ENCODE peak calls at places on chromosomes 5 and 9, in seven cellular contexts. J is astrocyte, Y is iPS DF 6.9, S is lung, K is uterus, X is aorta, Z is hepatocyte. U is an unnamed sample.

GRCh38 chr5:134226441-134227192 is 744 bp upstream of the PPP2CA start:
- DNase-seq in X (no peak), K (peak; percentile 37), Z (no peak), S (no peak), Y (no peak), J (no peak), U (no peak)

GRCh38 chr9:14670718-14671117 is 22.5 kb downstream of the ZDHHC21 start:
- DNase-seq in S (no peak), K (no peak), X (no peak), Y (no peak), J (peak; percentile 48), Z (no peak), U (no peak)

GRCh38 chr5:87541033-87541432 is 128.3 kb upstream of the CCNH start:
- DNase-seq in K (peak; percentile 75), Z (peak; percentile 46), J (peak; percentile 87), S (peak; percentile 60), X (peak; percentile 56), Y (peak; percentile 11), U (peak; percentile 47)

GRCh38 chr9:112097712-112098688 is 77.1 kb downstream of the SUSD1 start:
- DNase-seq in X (peak; percentile 63), K (peak; percentile 36), Y (peak; percentile 88), J (peak; percentile 41), Z (peak; percentile 85), S (peak; percentile 64), U (peak; percentile 68)

GRCh38 chr9:5949103-5949699 is 58.5 kb downstream of the MLANA start:
- DNase-seq in S (no peak), Z (peak; percentile 4), K (no peak), Y (no peak), X (no peak), J (peak; percentile 7), U (no peak)

GRCh38 chr5:1666812-1667588 is 132.6 kb downstream of the MRPL36 start:
- DNase-seq in Y (no peak), X (no peak), S (peak; percentile 31), Z (peak; percentile 82), J (no peak), K (no peak), U (peak; percentile 57)

GRCh38 chr5:108642170-108642906 is 105.4 kb upstream of the FER start:
- DNase-seq in J (peak; percentile 39), X (peak; percentile 57), K (peak; percentile 18), Y (peak; percentile 71), Z (peak; percentile 81), S (peak; percentile 51), U (no peak)

GRCh38 chr5:3994635-3995034 is 399.0 kb downstream of the IRX1 start:
- DNase-seq in J (peak; percentile 46), K (no peak), Z (no peak), S (no peak), Y (no peak), X (no peak), U (no peak)

GRCh38 chr9:131669234-131670172 is 70.4 kb downstream of the RAPGEF1 start:
- DNase-seq in K (no peak), S (no peak), Z (no peak), X (no peak), J (no peak), Y (no peak), U (no peak)

GRCh38 chr5:172178301-172179031 is 9.6 kb downstream of the STK10 start:
- DNase-seq in Z (no peak), J (no peak), X (no peak), S (no peak), K (no peak), Y (no peak), U (no peak)

GRCh38 chr5:59661939-59662615 is 231.4 kb downstream of the PDE4D start:
- DNase-seq in Y (no peak), K (no peak), S (no peak), X (no peak), J (peak; percentile 70), Z (no peak), U (no peak)

GRCh38 chr5:82885657-82886389 is 191.4 kb downstream of the TMEM167A start:
- DNase-seq in Z (peak; percentile 7), S (no peak), Y (no peak), K (no peak), J (peak; percentile 70), X (no peak), U (no peak)

GRCh38 chr5:76684012-76684731 is 31.8 kb upstream of the F2R start:
- DNase-seq in S (no peak), X (no peak), Z (no peak), J (no peak), K (no peak), Y (no peak), U (no peak)

GRCh38 chr9:35274988-35275387 is 113.2 kb downstream of the UNC13B start:
- DNase-seq in J (no peak), S (no peak), X (no peak), K (no peak), Y (no peak), Z (no peak), U (no peak)

GRCh38 chr5:180142824-180143610 is 66.0 kb downstream of the RASGEF1C start:
- DNase-seq in Z (peak; percentile 2), X (no peak), Y (no peak), K (no peak), S (no peak), J (no peak), U (no peak)

GRCh38 chr5:53386341-53386740 is 94.1 kb upstream of the FST start:
- DNase-seq in Z (no peak), S (no peak), X (no peak), J (no peak), K (no peak), Y (no peak), U (no peak)

GRCh38 chr5:219492-219891 is 1.4 kb downstream of the SDHA start:
- DNase-seq in S (no peak), K (no peak), X (no peak), Z (no peak), J (peak; percentile 48), Y (no peak), U (no peak)

GRCh38 chr9:74783408-74783807 is 104.3 kb downstream of the TRPM6 start:
- DNase-seq in X (no peak), Z (no peak), J (peak; percentile 61), S (no peak), Y (no peak), K (no peak), U (no peak)

GRCh38 chr5:270340-270739 is 1.1 kb upstream of the PDCD6 start:
- DNase-seq in J (no peak), K (no peak), Y (no peak), Z (no peak), S (no peak), X (no peak), U (no peak)

GRCh38 chr5:149170292-149170691 is 29.0 kb downstream of the ABLIM3 start:
- DNase-seq in Y (no peak), Z (no peak), J (peak; percentile 67), X (no peak), K (no peak), S (no peak), U (no peak)

GRCh38 chr9:18163146-18163545 is 310.8 kb upstream of the ADAMTSL1 start:
- DNase-seq in Y (no peak), J (no peak), S (no peak), K (no peak), X (no peak), Z (no peak), U (no peak)

DNA sequence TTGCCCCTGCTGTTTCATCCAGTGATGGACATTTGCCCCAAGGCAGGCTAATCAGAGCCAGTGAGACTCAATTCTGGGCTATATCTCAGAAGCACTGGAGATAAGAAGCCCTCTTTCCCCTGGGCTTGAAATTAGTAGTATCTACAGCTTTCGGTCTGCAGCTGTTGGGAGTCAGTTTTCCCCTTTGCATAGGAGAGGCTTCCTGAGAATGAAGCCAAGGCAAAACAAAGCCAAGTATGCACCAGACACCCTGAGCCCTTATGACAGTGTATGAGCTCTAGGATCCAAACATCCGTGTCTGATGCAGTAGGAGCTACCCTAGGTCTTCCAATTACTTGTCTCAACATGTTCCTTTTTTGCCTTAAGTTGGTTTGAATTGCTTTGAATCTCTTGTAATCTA is 79.2 kb upstream of the PANK3 start:
- DNase-seq in J (no peak), Z (no peak), K (no peak), X (no peak), Y (no peak), S (no peak), U (no peak)
- H3K27ac ChIP-seq in J (no peak overlapping the region), Z (peak overlapping the region; percentile 41), K (no peak overlapping the region), X (no peak overlapping the region), Y (no peak overlapping the region), S (no peak overlapping the region), U (no peak overlapping the region)

GRCh38 chr5:135700731-135701130 is 121.9 kb upstream of the CXCL14 start:
- DNase-seq in S (no peak), Z (no peak), J (no peak), X (no peak), K (no peak), Y (no peak), U (no peak)
- H3K27me3 ChIP-seq in S (no peaks in the 10 kb centered on the region), Z (no peaks in the 10 kb centered on the region), J (no peaks in the 10 kb centered on the region), X (no peaks in the 10 kb centered on the region), K (no peaks in the 10 kb centered on the region), Y (no peaks in the 10 kb centered on the region), U (no peaks in the 10 kb centered on the region)

GRCh38 chr5:55841976-55842375 is 9.2 kb upstream of the IL31RA start:
- DNase-seq in J (no peak), Y (no peak), K (no peak), S (no peak), X (no peak), Z (no peak), U (no peak)
- H3K4me1 ChIP-seq in J (no peaks in the 10 kb centered on the region), Y (no peaks in the 10 kb centered on the region), K (no peaks in the 10 kb centered on the region), S (no peaks in the 10 kb centered on the region), X (no peaks in the 10 kb centered on the region), Z (no peaks in the 10 kb centered on the region), U (no peaks in the 10 kb centered on the region)

GRCh38 chr5:14834584-14835540 is 36.7 kb downstream of the ANKH start:
- DNase-seq in S (no peak), Y (no peak), J (peak; percentile 37), X (no peak), K (no peak), Z (no peak), U (no peak)

GRCh38 chr5:14838396-14839319 is 32.9 kb downstream of the ANKH start:
- DNase-seq in S (no peak), K (no peak), J (no peak), X (no peak), Z (no peak), Y (no peak), U (no peak)

GRCh38 chr5:14831006-14831338 is 40.6 kb downstream of the ANKH start:
- DNase-seq in J (no peak), S (no peak), K (no peak), Y (no peak), Z (no peak), X (no peak), U (no peak)

GRCh38 chr5:14830210-14831005 is 41.2 kb downstream of the ANKH start:
- DNase-seq in Y (no peak), X (no peak), J (no peak), K (no peak), S (no peak), Z (no peak), U (no peak)

GRCh38 chr5:14834062-14834461 is 37.5 kb downstream of the ANKH start:
- DNase-seq in K (no peak), Z (no peak), Y (no peak), J (no peak), S (no peak), X (no peak), U (no peak)
- H3K27ac ChIP-seq in K (no peak overlapping the region), Z (no peak overlapping the region), Y (no peak overlapping the region), J (no peak overlapping the region), S (no peak overlapping the region), X (no peak overlapping the region), U (no peak overlapping the region)

U was measured in heart left ventricle.